ENCODE peak calls at places on chromosomes 13 and 19, in six cellular contexts. One of them, this sample, is unnamed.
A peak's percentile ranks its signal among the peaks of the same experiment; 100 is the strongest.

GRCh38 chr19:15551183-15552004 is 43.1 kb downstream of the CYP4F22 start:
- DNase-seq in K562: peak; percentile 56
- DNase-seq in suprapubic skin: no peak
- DNase-seq in endothelial cell of umbilical vein: no peak
- DNase-seq in sigmoid colon: no peak
- DNase-seq in stomach: peak; percentile 40
- DNase-seq in this sample: no peak

GRCh38 chr13:106997696-106998095 is 429.8 kb upstream of the ARGLU1 start:
- DNase-seq in suprapubic skin: no peak
- DNase-seq in sigmoid colon: no peak
- DNase-seq in endothelial cell of umbilical vein: no peak
- DNase-seq in K562: no peak
- DNase-seq in stomach: no peak
- DNase-seq in this sample: no peak

GRCh38 chr19:8815780-8816179 is 16.3 kb downstream of the ZNF558 start:
- DNase-seq in K562: no peak
- DNase-seq in endothelial cell of umbilical vein: no peak
- DNase-seq in stomach: no peak
- DNase-seq in suprapubic skin: no peak
- DNase-seq in sigmoid colon: no peak
- DNase-seq in this sample: no peak

GRCh38 chr19:39126593-39127187 is 1.1 kb downstream of the PAK4 start:
- DNase-seq in sigmoid colon: no peak
- DNase-seq in stomach: peak; percentile 86
- DNase-seq in K562: no peak
- DNase-seq in endothelial cell of umbilical vein: peak; percentile 30
- DNase-seq in suprapubic skin: no peak
- DNase-seq in this sample: no peak

GRCh38 chr19:44212865-44213346 is 574 bp downstream of the ZNF227 start:
- DNase-seq in sigmoid colon: no peak
- DNase-seq in K562: peak; percentile 30
- DNase-seq in endothelial cell of umbilical vein: peak; percentile 58
- DNase-seq in stomach: no peak
- DNase-seq in suprapubic skin: no peak
- DNase-seq in this sample: no peak

GRCh38 chr19:5307655-5308054 is 33.0 kb downstream of the PTPRS start:
- DNase-seq in stomach: no peak
- DNase-seq in suprapubic skin: no peak
- DNase-seq in sigmoid colon: no peak
- DNase-seq in K562: no peak
- DNase-seq in endothelial cell of umbilical vein: no peak
- DNase-seq in this sample: no peak

GRCh38 chr19:46426035-46426505 is 2.7 kb downstream of the PNMA8C start:
- DNase-seq in suprapubic skin: no peak
- DNase-seq in sigmoid colon: no peak
- DNase-seq in K562: no peak
- DNase-seq in endothelial cell of umbilical vein: no peak
- DNase-seq in stomach: no peak
- DNase-seq in this sample: no peak

GRCh38 chr19:54297759-54298305 is 15.1 kb downstream of the LILRA5 start:
- DNase-seq in K562: peak; percentile 29
- DNase-seq in suprapubic skin: no peak
- DNase-seq in stomach: no peak
- DNase-seq in endothelial cell of umbilical vein: no peak
- DNase-seq in sigmoid colon: peak; percentile 25
- DNase-seq in this sample: no peak

GRCh38 chr13:64154514-64154913 is 2738.9 kb upstream of the PCDH20 start:
- DNase-seq in K562: no peak
- DNase-seq in endothelial cell of umbilical vein: peak; percentile 69
- DNase-seq in suprapubic skin: no peak
- DNase-seq in stomach: no peak
- DNase-seq in sigmoid colon: no peak
- DNase-seq in this sample: no peak

GRCh38 chr13:48902421-48902820 is 73.3 kb upstream of the FNDC3A start:
- DNase-seq in sigmoid colon: no peak
- DNase-seq in stomach: no peak
- DNase-seq in suprapubic skin: no peak
- DNase-seq in endothelial cell of umbilical vein: no peak
- DNase-seq in K562: no peak
- DNase-seq in this sample: no peak

GRCh38 chr19:35341006-35341405 is 6.7 kb upstream of the FFAR1 start:
- DNase-seq in stomach: no peak
- DNase-seq in suprapubic skin: no peak
- DNase-seq in endothelial cell of umbilical vein: no peak
- DNase-seq in K562: no peak
- DNase-seq in sigmoid colon: no peak
- DNase-seq in this sample: no peak

GRCh38 chr19:30846102-30846501 is 473.9 kb downstream of the ZNF536 start:
- DNase-seq in stomach: no peak
- DNase-seq in suprapubic skin: no peak
- DNase-seq in K562: no peak
- DNase-seq in sigmoid colon: no peak
- DNase-seq in endothelial cell of umbilical vein: no peak
- DNase-seq in this sample: no peak

GRCh38 chr19:3175761-3176714 is 2.5 kb upstream of the S1PR4 start:
- DNase-seq in K562: no peak
- DNase-seq in suprapubic skin: no peak
- DNase-seq in sigmoid colon: no peak
- DNase-seq in stomach: peak; percentile 90
- DNase-seq in endothelial cell of umbilical vein: no peak
- DNase-seq in this sample: no peak

GRCh38 chr19:10551698-10552301 is 8.1 kb downstream of the ATG4D start:
- DNase-seq in sigmoid colon: no peak
- DNase-seq in suprapubic skin: no peak
- DNase-seq in K562: no peak
- DNase-seq in stomach: peak; percentile 32
- DNase-seq in endothelial cell of umbilical vein: no peak
- DNase-seq in this sample: no peak

GRCh38 chr13:101289764-101290163 is 126.5 kb downstream of the NALCN start:
- DNase-seq in endothelial cell of umbilical vein: peak; percentile 16
- DNase-seq in K562: no peak
- DNase-seq in sigmoid colon: no peak
- DNase-seq in suprapubic skin: no peak
- DNase-seq in stomach: no peak
- DNase-seq in this sample: no peak

GRCh38 chr13:21043898-21044297 is 17.5 kb downstream of the LATS2 start:
- DNase-seq in K562: no peak
- DNase-seq in sigmoid colon: no peak
- DNase-seq in suprapubic skin: no peak
- DNase-seq in endothelial cell of umbilical vein: no peak
- DNase-seq in stomach: no peak
- DNase-seq in this sample: no peak

GRCh38 chr19:38545596-38545995 is 72.2 kb downstream of the MAP4K1 start:
- DNase-seq in K562: no peak
- DNase-seq in suprapubic skin: no peak
- DNase-seq in sigmoid colon: no peak
- DNase-seq in stomach: no peak
- DNase-seq in endothelial cell of umbilical vein: no peak
- DNase-seq in this sample: no peak

GRCh38 chr19:33186431-33186830 is 7.7 kb upstream of the LRP3 start:
- DNase-seq in suprapubic skin: no peak
- DNase-seq in sigmoid colon: no peak
- DNase-seq in stomach: no peak
- DNase-seq in K562: no peak
- DNase-seq in endothelial cell of umbilical vein: no peak
- DNase-seq in this sample: no peak

GRCh38 chr13:75139291-75139690 is 342.7 kb downstream of the TBC1D4 start:
- DNase-seq in K562: no peak
- DNase-seq in stomach: no peak
- DNase-seq in endothelial cell of umbilical vein: no peak
- DNase-seq in sigmoid colon: no peak
- DNase-seq in suprapubic skin: no peak
- DNase-seq in this sample: no peak

GRCh38 chr19:3507371-3508120 is 1.4 kb downstream of the FZR1 start:
- DNase-seq in suprapubic skin: peak; percentile 68
- DNase-seq in K562: peak; percentile 47
- DNase-seq in sigmoid colon: no peak
- DNase-seq in endothelial cell of umbilical vein: peak; percentile 11
- DNase-seq in stomach: peak; percentile 35
- DNase-seq in this sample: peak; percentile 51

GRCh38 chr19:30253581-30253996 is 118.6 kb upstream of the ZNF536 start:
- DNase-seq in suprapubic skin: no peak
- DNase-seq in endothelial cell of umbilical vein: no peak
- DNase-seq in stomach: no peak
- DNase-seq in K562: no peak
- DNase-seq in sigmoid colon: no peak
- DNase-seq in this sample: no peak

GRCh38 chr13:93169980-93170379 is 56.6 kb upstream of the GPC6 start:
- DNase-seq in K562: no peak
- DNase-seq in stomach: no peak
- DNase-seq in sigmoid colon: no peak
- DNase-seq in suprapubic skin: no peak
- DNase-seq in endothelial cell of umbilical vein: no peak
- DNase-seq in this sample: no peak

GRCh38 chr13:21016487-21016886 is 44.9 kb downstream of the LATS2 start:
- DNase-seq in suprapubic skin: no peak
- DNase-seq in sigmoid colon: no peak
- DNase-seq in K562: no peak
- DNase-seq in endothelial cell of umbilical vein: no peak
- DNase-seq in stomach: no peak
- DNase-seq in this sample: no peak

GRCh38 chr13:112245179-112245724 is 130.9 kb upstream of the SPACA7 start:
- DNase-seq in endothelial cell of umbilical vein: no peak
- DNase-seq in suprapubic skin: no peak
- DNase-seq in sigmoid colon: peak; percentile 50
- DNase-seq in K562: no peak
- DNase-seq in stomach: no peak
- DNase-seq in this sample: no peak

GRCh38 chr13:33110386-33110712 is 94.1 kb downstream of the KL start:
- DNase-seq in stomach: no peak
- DNase-seq in suprapubic skin: no peak
- DNase-seq in K562: no peak
- DNase-seq in endothelial cell of umbilical vein: no peak
- DNase-seq in sigmoid colon: no peak
- DNase-seq in this sample: no peak

GRCh38 chr13:50428183-50428877 is 413.1 kb downstream of the KCNRG start:
- DNase-seq in stomach: no peak
- DNase-seq in sigmoid colon: no peak
- DNase-seq in suprapubic skin: no peak
- DNase-seq in endothelial cell of umbilical vein: no peak
- DNase-seq in K562: no peak
- DNase-seq in this sample: no peak
- TF ChIP-seq POLR2AphosphoS5 in stomach: no peak
- TF ChIP-seq POLR2AphosphoS5 in sigmoid colon: no peak
- TF ChIP-seq POLR2AphosphoS5 in suprapubic skin: no peak
- TF ChIP-seq POLR2AphosphoS5 in endothelial cell of umbilical vein: no peak
- TF ChIP-seq POLR2AphosphoS5 in K562: no peak
- TF ChIP-seq POLR2AphosphoS5 in this sample: no peak

DNA sequence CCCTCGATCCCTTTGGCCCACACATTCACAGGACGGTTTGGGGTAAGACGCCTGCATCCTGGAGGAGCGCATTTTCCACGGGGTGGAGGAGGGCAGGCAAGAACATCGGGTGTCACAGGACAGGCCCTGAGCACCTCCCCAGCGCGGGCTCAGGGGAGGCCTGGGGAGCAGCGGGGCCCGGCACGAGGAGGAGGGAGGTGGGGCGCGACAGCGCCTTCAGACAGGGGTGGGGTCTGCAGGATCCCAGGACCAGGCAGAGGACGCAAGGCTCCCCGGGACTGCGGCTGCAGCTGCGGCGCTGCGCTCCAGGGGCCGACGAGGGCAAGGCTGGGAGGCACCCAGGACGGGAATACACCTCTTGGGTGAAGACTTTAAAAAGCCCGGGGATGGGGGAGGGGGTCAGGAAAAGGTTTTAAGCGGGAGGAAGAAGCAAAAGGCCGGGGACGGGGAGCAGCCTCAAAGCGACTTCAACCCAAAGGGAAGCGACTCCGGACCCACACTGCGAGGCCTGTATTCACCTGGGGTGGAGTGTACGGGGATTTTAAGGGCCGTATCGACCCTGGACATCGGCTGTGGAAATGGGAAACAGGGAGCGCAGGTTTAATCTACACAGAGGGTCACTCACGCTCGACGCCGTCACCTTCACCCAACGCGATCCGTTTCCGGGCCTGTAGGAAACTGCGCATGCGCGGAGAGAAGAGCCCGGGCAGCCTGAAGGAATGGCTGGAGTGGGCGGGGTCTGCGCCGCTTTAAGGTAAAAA is at the start of gene ZNF415:
- DNase-seq in sigmoid colon: peak; percentile 88
- DNase-seq in stomach: peak; percentile 81
- DNase-seq in endothelial cell of umbilical vein: peak; percentile 35
- DNase-seq in K562: no peak
- DNase-seq in suprapubic skin: peak; percentile 64
- DNase-seq in this sample: peak; percentile 75
- H3K9me3 ChIP-seq in sigmoid colon: no peaks in the 10 kb centered on the region
- H3K9me3 ChIP-seq in stomach: no peaks in the 10 kb centered on the region
- H3K9me3 ChIP-seq in endothelial cell of umbilical vein: no peaks in the 10 kb centered on the region
- H3K9me3 ChIP-seq in K562: no peaks in the 10 kb centered on the region
- H3K9me3 ChIP-seq in suprapubic skin: peaks cover 6% of the 10 kb centered on the region
- H3K9me3 ChIP-seq in this sample: no peaks in the 10 kb centered on the region

GRCh38 chr19:1410136-1410786 is 2.9 kb downstream of the DAZAP1 start:
- DNase-seq in endothelial cell of umbilical vein: peak; percentile 35
- DNase-seq in suprapubic skin: no peak
- DNase-seq in K562: peak; percentile 60
- DNase-seq in stomach: no peak
- DNase-seq in sigmoid colon: no peak
- DNase-seq in this sample: no peak

GRCh38 chr19:1406818-1407661 is at the start of gene DAZAP1:
- DNase-seq in suprapubic skin: peak; percentile 99
- DNase-seq in K562: peak; percentile 99
- DNase-seq in sigmoid colon: peak; percentile 99
- DNase-seq in endothelial cell of umbilical vein: peak; percentile 99
- DNase-seq in stomach: peak; percentile 100
- DNase-seq in this sample: peak; percentile 100

GRCh38 chr19:1409204-1410005 is 2.0 kb downstream of the DAZAP1 start:
- DNase-seq in endothelial cell of umbilical vein: no peak
- DNase-seq in stomach: no peak
- DNase-seq in sigmoid colon: no peak
- DNase-seq in K562: no peak
- DNase-seq in suprapubic skin: no peak
- DNase-seq in this sample: no peak

GRCh38 chr19:1407662-1408299 is 395 bp downstream of the DAZAP1 start:
- DNase-seq in endothelial cell of umbilical vein: no peak
- DNase-seq in stomach: no peak
- DNase-seq in sigmoid colon: peak; percentile 74
- DNase-seq in suprapubic skin: no peak
- DNase-seq in K562: no peak
- DNase-seq in this sample: no peak

GRCh38 chr19:1408300-1409203 is 1.2 kb downstream of the DAZAP1 start:
- DNase-seq in K562: peak; percentile 62
- DNase-seq in stomach: peak; percentile 51
- DNase-seq in endothelial cell of umbilical vein: peak; percentile 73
- DNase-seq in sigmoid colon: peak; percentile 77
- DNase-seq in suprapubic skin: no peak
- DNase-seq in this sample: no peak
- TF ChIP-seq POLR2AphosphoS5 in K562: no peak
- TF ChIP-seq POLR2AphosphoS5 in stomach: no peak
- TF ChIP-seq POLR2AphosphoS5 in endothelial cell of umbilical vein: peak; percentile 53
- TF ChIP-seq POLR2AphosphoS5 in sigmoid colon: no peak
- TF ChIP-seq POLR2AphosphoS5 in suprapubic skin: no peak
- TF ChIP-seq POLR2AphosphoS5 in this sample: peak; percentile 22

DNA sequence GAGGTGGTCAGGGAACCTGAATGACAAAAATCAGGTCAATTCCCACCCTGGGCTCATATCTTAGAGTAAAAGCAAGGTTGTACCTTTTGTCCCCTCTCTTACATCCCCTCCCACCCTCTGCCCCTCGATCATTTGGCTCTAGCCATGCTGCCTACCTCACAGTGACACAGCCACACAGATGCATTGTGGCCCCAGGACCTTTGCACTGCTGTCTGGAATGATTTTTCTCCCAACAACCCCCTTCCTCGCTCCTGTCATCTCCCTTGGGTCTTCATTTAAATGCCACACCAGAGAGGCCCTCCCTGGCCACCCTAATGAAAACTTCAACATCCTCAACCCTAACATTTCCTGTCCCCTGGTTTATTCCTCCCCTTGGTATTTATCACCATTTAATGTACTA is 4.3 kb downstream of the MYH14 start:
- DNase-seq in stomach: no peak
- DNase-seq in K562: no peak
- DNase-seq in sigmoid colon: no peak
- DNase-seq in suprapubic skin: no peak
- DNase-seq in endothelial cell of umbilical vein: no peak
- DNase-seq in this sample: no peak
- H3K9me3 ChIP-seq in stomach: peaks cover 5% of the 10 kb centered on the region
- H3K9me3 ChIP-seq in K562: no peaks in the 10 kb centered on the region
- H3K9me3 ChIP-seq in sigmoid colon: no peaks in the 10 kb centered on the region
- H3K9me3 ChIP-seq in suprapubic skin: no peaks in the 10 kb centered on the region
- H3K9me3 ChIP-seq in endothelial cell of umbilical vein: no peaks in the 10 kb centered on the region
- H3K9me3 ChIP-seq in this sample: no peaks in the 10 kb centered on the region